ENCODE peak calls at places on chromosomes 13 and 19, in four cellular contexts. W, K, H and X are unnamed samples.
A peak's percentile ranks its signal among the peaks of the same experiment; 100 is the strongest.

GRCh38 chr13:23621316-23621645 is 51.1 kb downstream of the TNFRSF19 start:
- DNase-seq in W (no peak), K (no peak), H (no peak), X (peak; percentile 20)

GRCh38 chr13:102897371-102898138 is 51.7 kb downstream of the ERCC5 start:
- DNase-seq in H (no peak), W (no peak), K (no peak), X (no peak)

GRCh38 chr19:28601723-28602440 is 611.1 kb downstream of the UQCRFS1 start:
- DNase-seq in W (no peak), K (peak; percentile 55), H (no peak), X (no peak)

GRCh38 chr19:18629166-18630088 is 7.4 kb upstream of the KLHL26 start:
- DNase-seq in K (no peak), H (no peak), W (no peak), X (no peak)

GRCh38 chr19:35247526-35248309 is 1.1 kb upstream of the LSR start:
- DNase-seq in H (peak; percentile 92), K (peak; percentile 85), W (peak; percentile 46), X (peak; percentile 87)

GRCh38 chr19:38898788-38899446 is 501 bp downstream of the SIRT2 start:
- DNase-seq in W (no peak), K (no peak), H (no peak), X (no peak)

GRCh38 chr13:105276571-105276970 is 1258.9 kb downstream of the EFNB2 start:
- DNase-seq in K (no peak), H (no peak), W (no peak), X (no peak)

GRCh38 chr13:30569901-30570576 is 47.7 kb upstream of the USPL1 start:
- DNase-seq in H (peak; percentile 36), K (peak; percentile 7), W (no peak), X (peak; percentile 52)

GRCh38 chr13:62537593-62537992 is 1121.9 kb upstream of the PCDH20 start:
- DNase-seq in K (no peak), W (no peak), H (no peak), X (no peak)

GRCh38 chr13:83880275-83881027 is 1.8 kb downstream of the SLITRK1 start:
- DNase-seq in H (no peak), W (no peak), K (no peak), X (no peak)

GRCh38 chr13:83881031-83881727 is 1.1 kb downstream of the SLITRK1 start:
- DNase-seq in H (no peak), K (no peak), W (no peak), X (no peak)

GRCh38 chr13:83882626-83882959 is 319 bp upstream of the SLITRK1 start:
- DNase-seq in W (no peak), H (no peak), K (no peak), X (no peak)

GRCh38 chr13:83883061-83883523 is 818 bp upstream of the SLITRK1 start:
- DNase-seq in H (no peak), W (no peak), K (no peak), X (no peak)

DNA sequence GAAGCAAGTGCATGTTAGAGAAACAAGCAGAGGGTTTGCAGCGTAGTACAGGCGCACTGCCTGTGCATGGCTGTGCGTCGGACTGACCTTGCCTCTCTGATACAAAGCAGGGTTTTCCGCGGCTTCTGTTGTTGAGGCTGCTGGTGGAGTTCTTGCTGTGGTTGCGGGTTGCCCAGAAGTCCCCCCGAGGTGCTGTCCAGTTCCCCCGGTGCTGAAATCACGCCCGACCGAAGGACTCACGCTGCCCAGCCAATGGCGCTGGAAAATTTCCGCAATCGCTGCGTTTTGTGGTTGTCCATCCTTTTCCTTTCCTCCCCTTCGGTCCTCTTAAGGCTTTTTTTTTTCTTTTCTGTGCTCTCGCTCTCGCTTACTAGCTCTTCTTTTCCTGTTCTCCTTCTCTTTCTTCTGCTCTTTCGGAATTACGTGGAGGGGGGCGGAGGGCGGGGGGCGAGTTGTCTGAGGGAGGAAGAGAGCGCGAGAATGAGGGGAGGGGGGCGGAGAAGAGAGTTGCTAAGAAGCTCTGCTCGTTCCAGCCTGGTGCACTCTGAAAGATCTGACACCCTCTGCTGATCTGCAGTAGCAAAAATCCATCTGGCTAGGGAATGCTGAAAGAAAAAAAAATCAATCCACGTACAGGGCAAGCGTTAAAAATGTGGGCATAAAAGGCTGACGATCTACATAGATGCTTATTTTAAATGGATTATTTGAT is at the start of gene SLITRK1:
- DNase-seq in K (peak; percentile 2), H (peak; percentile 53), W (peak; percentile 9), X (no peak)
- TF ChIP-seq BRCA1 in K (no peak), H (peak; percentile 22), W (no peak), X (no peak)

DNA sequence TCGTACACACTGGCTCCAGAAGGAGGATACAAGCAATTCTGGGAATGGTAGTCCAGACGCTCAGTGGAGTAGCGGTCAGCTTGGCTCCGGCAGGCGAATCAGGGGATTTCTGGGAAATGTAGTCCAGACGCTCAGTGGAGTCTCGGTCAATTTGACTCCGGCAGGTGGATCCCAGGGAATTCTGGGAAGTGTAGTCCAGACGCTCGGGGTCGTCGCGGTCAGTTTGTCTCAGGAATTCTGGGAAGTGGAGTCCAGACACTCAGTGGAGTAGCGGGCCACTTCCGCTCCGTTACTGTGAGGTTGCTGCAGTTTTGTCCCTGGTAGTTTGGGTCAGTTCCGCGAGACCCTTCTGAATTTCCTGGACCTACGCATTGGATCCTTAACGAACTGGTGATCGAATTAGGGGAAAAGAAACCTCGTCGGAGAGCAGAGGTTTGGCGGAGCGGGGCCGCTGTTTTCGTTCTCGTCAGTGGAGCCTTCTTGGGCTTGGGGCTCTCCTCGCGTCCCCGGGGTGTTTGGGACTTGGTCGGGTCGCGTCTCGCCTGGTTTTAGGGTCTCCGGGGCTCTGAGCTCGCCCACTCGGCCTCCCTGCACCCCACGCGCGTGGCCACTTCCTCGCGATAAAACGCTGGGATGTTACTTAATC is at the start of gene ZNF225:
- DNase-seq in W (peak; percentile 87), K (peak; percentile 90), H (peak; percentile 97), X (peak; percentile 97)
- TF ChIP-seq POLR2A in W (peak; percentile 71), K (peak; percentile 83), H (peak; percentile 92), X (peak; percentile 56)

GRCh38 chr19:750640-751423 is at the start of gene MISP:
- DNase-seq in H (no peak), K (no peak), W (no peak), X (no peak)
- TF ChIP-seq BRCA1 in H (no peak), K (no peak), W (no peak), X (no peak)

GRCh38 chr19:46610851-46611770 is 10.0 kb downstream of the CALM3 start:
- DNase-seq in K (no peak), W (no peak), H (no peak), X (no peak)
- TF ChIP-seq POLR2A in K (peak; percentile 74), W (peak; percentile 74), H (no peak), X (no peak)

GRCh38 chr13:43266953-43267615 is 243.7 kb downstream of the DNAJC15 start:
- DNase-seq in H (no peak), W (no peak), K (no peak), X (no peak)
- TF ChIP-seq BRCA1 in H (no peak), W (no peak), K (no peak), X (no peak)

GRCh38 chr19:17555480-17555928 is at the start of gene COLGALT1:
- DNase-seq in H (peak; percentile 80), W (peak; percentile 77), K (peak; percentile 97), X (peak; percentile 89)
- TF ChIP-seq POLR2A in H (no peak), W (no peak), K (no peak), X (no peak)

GRCh38 chr13:87122551-87122950 is 548.6 kb upstream of the SLITRK5 start:
- DNase-seq in H (no peak), K (no peak), W (no peak), X (no peak)
- TF ChIP-seq BRCA1 in H (no peak), K (no peak), W (no peak), X (no peak)

DNA sequence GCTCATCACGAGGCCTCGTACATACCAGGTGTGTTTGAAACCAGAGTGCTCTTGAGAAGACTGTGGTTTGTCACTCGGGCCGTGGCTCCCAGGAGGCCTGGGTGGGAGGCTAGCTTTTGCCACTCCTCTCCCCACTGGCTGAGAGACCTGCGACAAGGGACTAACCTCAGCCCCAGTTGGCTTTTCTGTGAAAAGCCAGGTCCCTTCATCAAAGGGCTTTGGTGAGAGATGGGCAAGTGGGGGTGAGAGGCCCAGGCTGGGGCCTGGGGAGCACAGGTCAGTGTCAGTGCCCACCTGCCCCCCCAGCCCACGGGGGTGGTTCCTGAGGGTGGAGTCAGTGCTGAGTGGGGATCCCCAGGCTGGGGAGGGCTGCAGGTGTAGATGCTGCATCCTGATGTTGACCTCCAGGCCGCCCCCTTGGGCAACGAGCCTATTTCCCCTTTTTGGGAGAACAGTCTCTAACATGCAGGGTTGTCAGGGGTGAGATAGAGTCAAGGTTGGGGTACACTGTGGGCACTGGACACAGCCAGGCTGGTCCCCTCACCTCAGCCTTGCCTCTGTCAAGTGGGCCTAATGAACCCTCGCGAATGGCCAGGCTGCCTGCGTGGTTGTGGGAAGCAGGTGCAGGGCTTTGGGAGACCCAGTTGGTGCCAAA is 661 bp downstream of the KCNJ14 start:
- DNase-seq in K (no peak), H (no peak), W (no peak), X (no peak)
- TF ChIP-seq POLR2A in K (no peak), H (no peak), W (no peak), X (no peak)